ENCODE peak calls at places on chromosomes 4 and X, in eight cellular contexts. T, J, B, A, N, G, O and P are unnamed samples.

GRCh38 chrX:32582729-32583128 is 628.6 kb downstream of the DMD start:
- DNase-seq in N (no peak), B (no peak), G (no peak), T (no peak), J (no peak), A (no peak), O (no peak), P (no peak)

GRCh38 chr4:56653461-56654237 is 27.4 kb downstream of the HOPX start:
- DNase-seq in O (no peak), G (peak), J (no peak), N (no peak), T (no peak), B (no peak), A (no peak), P (no peak)

GRCh38 chrX:109959356-109959871 is 43.5 kb upstream of the TMEM164 start:
- DNase-seq in N (no peak), T (no peak), O (no peak), B (peak), G (no peak), J (no peak), A (no peak), P (no peak)

GRCh38 chr4:19945501-19945900 is 306.2 kb upstream of the SLIT2 start:
- DNase-seq in G (no peak), J (no peak), A (no peak), T (no peak), N (no peak), O (no peak), B (no peak), P (no peak)

GRCh38 chr4:108172231-108172779 is 3.6 kb upstream of the LEF1 start:
- DNase-seq in T (peak), N (peak), A (peak), O (no peak), J (no peak), G (no peak), B (no peak), P (peak)

GRCh38 chr4:95619525-95620443 is 71.0 kb upstream of the UNC5C start:
- DNase-seq in O (no peak), N (no peak), G (no peak), T (no peak), A (no peak), B (no peak), J (no peak), P (no peak)

GRCh38 chr4:54657194-54657555 is 582 bp upstream of the KIT start:
- DNase-seq in G (peak), J (no peak), N (no peak), T (no peak), A (peak), B (no peak), O (no peak), P (peak)

GRCh38 chrX:106415276-106415895 is 196.4 kb upstream of the RADX start:
- DNase-seq in T (peak), O (no peak), N (peak), G (peak), J (peak), A (no peak), B (peak), P (peak)

GRCh38 chr4:110780538-110780937 is 157.7 kb upstream of the PITX2 start:
- DNase-seq in A (no peak), B (peak), N (no peak), T (no peak), G (no peak), J (no peak), O (no peak), P (no peak)

GRCh38 chrX:133402042-133402453 is 13.2 kb downstream of the GPC4 start:
- DNase-seq in A (no peak), N (no peak), J (peak), G (no peak), O (no peak), B (no peak), T (no peak), P (no peak)

GRCh38 chr4:128338634-128339355 is 51.2 kb upstream of the PGRMC2 start:
- DNase-seq in G (no peak), B (no peak), N (peak), A (no peak), O (no peak), J (no peak), T (no peak), P (no peak)

GRCh38 chr4:75593393-75593792 is 36.9 kb downstream of the CDKL2 start:
- DNase-seq in A (no peak), O (no peak), T (no peak), J (no peak), G (no peak), B (no peak), N (no peak), P (no peak)

GRCh38 chr4:178415925-178416324 is 973.7 kb upstream of the AGA start:
- DNase-seq in A (no peak), O (no peak), T (peak), J (no peak), N (no peak), B (no peak), G (no peak), P (peak)

GRCh38 chrX:46268429-46268828 is 276.8 kb downstream of the ZNF674 start:
- DNase-seq in G (no peak), A (no peak), J (no peak), T (no peak), N (peak), B (peak), O (no peak), P (no peak)

GRCh38 chr4:18342847-18343246 is 321.3 kb upstream of the LCORL start:
- DNase-seq in N (no peak), B (no peak), G (no peak), A (no peak), O (no peak), T (no peak), J (no peak), P (no peak)

GRCh38 chr4:139191373-139191772 is 14.4 kb upstream of the ELF2 start:
- DNase-seq in O (no peak), B (no peak), J (no peak), T (no peak), G (no peak), A (no peak), N (no peak), P (no peak)

GRCh38 chr4:165326831-165327210 is 648 bp upstream of the MSMO1 start:
- DNase-seq in T (peak), A (no peak), B (no peak), J (no peak), G (no peak), O (no peak), N (no peak), P (peak)

GRCh38 chr4:147096667-147097604 is 151.3 kb upstream of the TTC29 start:
- DNase-seq in B (no peak), T (peak), O (no peak), G (peak), A (no peak), J (peak), N (peak), P (peak)

GRCh38 chr4:99185581-99185980 is 33.5 kb downstream of the ADH6 start:
- DNase-seq in B (no peak), N (no peak), O (no peak), T (no peak), G (no peak), J (no peak), A (no peak), P (no peak)

GRCh38 chrX:108361316-108361715 is 76.9 kb downstream of the COL4A6 start:
- DNase-seq in B (no peak), J (no peak), O (no peak), T (no peak), G (no peak), N (peak), A (no peak), P (no peak)

GRCh38 chrX:74225111-74225510 is 78.9 kb upstream of the ZCCHC13 start:
- DNase-seq in N (no peak), T (no peak), A (no peak), B (no peak), G (no peak), O (no peak), J (no peak), P (no peak)

GRCh38 chr4:187478292-187479205 is 517.0 kb upstream of the ZFP42 start:
- DNase-seq in J (no peak), G (no peak), N (peak), O (no peak), A (no peak), B (peak), T (no peak), P (no peak)

GRCh38 chr4:5720980-5721379 is 10.0 kb downstream of the EVC start:
- DNase-seq in J (no peak), G (no peak), B (no peak), T (no peak), N (no peak), O (no peak), A (no peak), P (no peak)

GRCh38 chr4:99651370-99651769 is 6.3 kb downstream of the C4orf54 start:
- DNase-seq in B (no peak), T (no peak), J (no peak), N (no peak), G (no peak), O (no peak), A (no peak), P (peak)

GRCh38 chr4:82741188-82741587 is 57.4 kb downstream of the SCD5 start:
- DNase-seq in J (peak), G (no peak), B (no peak), O (no peak), A (no peak), N (no peak), T (no peak), P (no peak)

GRCh38 chrX:151084454-151084853 is 91.9 kb upstream of the GPR50 start:
- DNase-seq in N (no peak), A (no peak), T (no peak), J (no peak), B (no peak), G (no peak), O (no peak), P (no peak)

GRCh38 chr4:151649461-151649860 is 111.3 kb downstream of the GATB start:
- DNase-seq in O (no peak), B (no peak), N (no peak), T (no peak), G (no peak), A (no peak), J (peak), P (no peak)

GRCh38 chr4:102469806-102470205 is 31.4 kb upstream of the NFKB1 start:
- DNase-seq in B (no peak), G (no peak), A (no peak), N (no peak), O (no peak), T (no peak), J (no peak), P (no peak)

GRCh38 chr4:47639531-47639930 is 154.5 kb downstream of the ATP10D start:
- DNase-seq in O (no peak), B (peak), T (no peak), N (peak), A (no peak), J (no peak), G (no peak), P (no peak)

GRCh38 chr4:7877131-7877530 is 62.5 kb downstream of the AFAP1 start:
- DNase-seq in B (no peak), T (no peak), O (no peak), J (no peak), N (no peak), G (no peak), A (no peak), P (no peak)

GRCh38 chr4:158484173-158484885 is 37.4 kb upstream of the RXFP1 start:
- DNase-seq in B (peak), T (no peak), J (peak), O (no peak), G (no peak), A (no peak), N (peak), P (no peak)

GRCh38 chr4:147822128-147822527 is 90.2 kb downstream of the ARHGAP10 start:
- DNase-seq in O (no peak), B (peak), A (no peak), G (peak), N (no peak), J (no peak), T (no peak), P (no peak)

GRCh38 chrX:136768469-136769084 is 12.2 kb downstream of the ARHGEF6 start:
- DNase-seq in A (no peak), G (peak), N (peak), O (peak), J (no peak), T (no peak), B (peak), P (peak)

GRCh38 chr4:167025651-167026050 is 208.6 kb downstream of the SPOCK3 start:
- DNase-seq in N (no peak), G (no peak), J (no peak), B (no peak), A (no peak), T (no peak), O (no peak), P (no peak)

GRCh38 chrX:2588049-2588448 is 87.3 kb upstream of the DHRSX start:
- DNase-seq in T (no peak), O (no peak), J (no peak), N (no peak), A (no peak), B (no peak), G (no peak), P (no peak)

GRCh38 chr4:76210502-76210901 is 3.1 kb downstream of the SCARB2 start:
- DNase-seq in T (no peak), N (no peak), G (no peak), J (no peak), A (no peak), B (peak), O (no peak), P (no peak)